ENCODE peak calls at places on chromosomes 7 and 10, in five cellular contexts. A is K562, R is sigmoid colon, X is H1, S is HCT116. B is an unnamed sample.

GRCh38 chr7:21159506-21159905 is 268.4 kb upstream of the SP4 start:
- DNase-seq in S (no peak), R (no peak), X (no peak), A (no peak), B (no peak)

GRCh38 chr10:79246606-79247275 is 100.5 kb upstream of the PPIF start:
- DNase-seq in A (no peak), X (no peak), R (peak), S (no peak), B (peak)

GRCh38 chr10:119620241-119620753 is 23.5 kb upstream of the TIAL1 start:
- DNase-seq in R (no peak), X (no peak), A (no peak), S (no peak), B (peak)

GRCh38 chr7:139714163-139714901 is 63.5 kb downstream of the HIPK2 start:
- DNase-seq in S (no peak), R (no peak), A (no peak), X (no peak), B (no peak)

GRCh38 chr7:126211875-126212274 is 1040.9 kb downstream of the GRM8 start:
- DNase-seq in A (no peak), X (no peak), R (no peak), S (no peak), B (no peak)

GRCh38 chr7:22174574-22174953 is 182.4 kb downstream of the RAPGEF5 start:
- DNase-seq in A (no peak), S (no peak), R (no peak), X (no peak), B (no peak)

GRCh38 chr10:97911217-97911616 is 61.6 kb downstream of the GOLGA7B start:
- DNase-seq in A (no peak), X (no peak), S (no peak), R (no peak), B (no peak)

GRCh38 chr7:73978681-73979563 is 49.1 kb upstream of the ELN start:
- DNase-seq in X (peak), R (peak), A (peak), S (peak), B (peak)

GRCh38 chr10:103772096-103772845 is 83.1 kb downstream of the SH3PXD2A start:
- DNase-seq in R (peak), S (peak), A (peak), X (peak), B (peak)

GRCh38 chr7:65222655-65223054 is 151.0 kb upstream of the ZNF92 start:
- DNase-seq in S (no peak), R (no peak), A (no peak), X (no peak), B (no peak)

GRCh38 chr7:33986951-33987948 is 81.9 kb downstream of the BMPER start:
- DNase-seq in A (no peak), S (peak), X (no peak), R (no peak), B (peak)

GRCh38 chr10:89332092-89332633 is 4.4 kb downstream of the IFIT3 start:
- DNase-seq in R (no peak), X (no peak), A (no peak), S (no peak), B (peak)

GRCh38 chr7:80923211-80923612 is 4.4 kb upstream of the SEMA3C start:
- DNase-seq in A (no peak), R (no peak), X (no peak), S (no peak), B (no peak)

GRCh38 chr10:117431160-117431559 is 55.9 kb upstream of the PDZD8 start:
- DNase-seq in X (no peak), R (no peak), A (no peak), S (peak), B (no peak)

GRCh38 chr7:16365177-16365576 is 56.2 kb downstream of the CRPPA start:
- DNase-seq in R (no peak), A (no peak), S (no peak), X (no peak), B (no peak)

GRCh38 chr10:88408111-88408510 is 175.0 kb downstream of the RNLS start:
- DNase-seq in R (no peak), A (no peak), X (no peak), S (no peak), B (no peak)

GRCh38 chr10:14200645-14201534 is 129.8 kb downstream of the FRMD4A start:
- DNase-seq in X (peak), A (peak), S (no peak), R (no peak), B (no peak)

DNA sequence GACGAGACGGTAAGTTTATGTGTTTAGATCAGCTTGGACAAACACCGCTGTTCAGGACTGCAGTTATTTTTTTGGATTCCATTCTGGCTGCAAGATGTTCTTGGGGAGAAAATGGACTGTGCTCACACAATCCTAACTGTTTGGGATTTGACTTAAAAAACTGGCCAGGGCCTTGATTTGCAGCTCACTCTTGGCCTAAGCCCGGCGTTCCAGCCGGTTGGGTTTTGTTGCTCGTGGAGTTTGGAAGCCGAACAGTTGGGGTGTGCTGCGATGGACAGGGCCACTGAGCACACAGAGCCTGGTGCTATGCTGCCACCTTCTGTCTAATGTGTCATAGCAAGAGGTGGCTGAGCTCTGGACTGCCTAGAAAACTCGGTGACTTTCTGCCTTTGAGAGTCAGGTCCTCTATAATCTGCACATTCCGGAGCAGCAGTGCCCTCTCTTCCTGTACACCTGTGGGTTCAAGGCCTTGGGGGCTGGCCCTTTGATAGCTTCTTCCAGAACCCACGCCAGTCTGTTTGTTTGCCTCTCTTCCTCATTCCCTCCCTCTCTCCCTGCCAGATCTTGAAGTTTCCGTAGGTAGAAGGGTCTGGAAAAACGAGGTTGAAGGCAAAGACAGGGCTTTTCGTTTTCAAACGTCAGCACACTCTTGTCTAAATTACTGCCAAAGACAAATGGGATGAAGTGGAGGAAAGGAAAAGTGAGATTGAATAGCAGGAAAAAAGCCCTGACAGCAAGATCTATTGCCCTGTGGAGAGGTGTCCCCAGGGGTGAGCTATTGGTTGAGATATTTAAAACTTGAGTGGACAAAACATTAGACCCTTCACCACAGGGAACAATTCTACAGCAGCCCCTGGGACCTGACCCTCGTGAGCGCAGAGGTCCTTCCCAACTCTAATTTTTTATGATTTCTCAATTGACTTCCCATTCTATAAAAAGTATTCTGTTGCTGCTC is 167.6 kb upstream of the HABP2 start:
- DNase-seq in X (peak), S (peak), A (peak), R (peak), B (peak)
- TF ChIP-seq POLR2A in X (no peak), S (no peak), A (no peak), R (no peak), B (no peak)

GRCh38 chr10:60480865-60481563 is 91.3 kb upstream of the ANK3 start:
- DNase-seq in R (no peak), X (no peak), A (no peak), S (peak), B (peak)
- H3K27ac ChIP-seq in R (peak), X (no peak), A (no peak), S (no peak), B (no peak)

DNA sequence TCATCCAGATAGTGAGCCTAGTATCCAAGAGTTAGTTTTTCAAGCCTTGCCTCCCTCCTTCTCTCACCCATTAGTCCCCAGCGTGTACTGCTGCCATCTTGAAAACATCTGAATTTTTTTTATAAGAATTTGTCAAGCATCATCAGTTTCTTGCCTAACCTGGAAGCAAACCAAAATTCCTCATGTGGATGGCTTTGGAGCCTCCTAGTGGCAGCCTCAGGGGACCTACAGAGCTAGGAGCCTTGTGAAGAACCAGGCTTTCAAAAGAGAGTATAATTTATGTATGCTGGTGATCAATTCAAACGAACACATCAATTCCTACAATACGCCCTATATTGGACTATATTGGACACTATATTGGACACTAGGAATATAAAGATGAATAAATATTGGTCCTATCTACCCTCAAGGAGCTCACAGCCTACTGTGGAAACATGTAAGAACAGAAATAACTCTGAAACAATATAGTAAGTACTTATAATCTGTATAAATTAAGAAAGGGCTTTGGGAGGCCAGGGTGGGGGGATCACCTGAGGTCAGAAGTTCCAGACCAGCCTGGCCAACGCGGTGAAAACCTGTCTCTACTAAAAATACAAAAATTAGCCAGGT is 63.4 kb downstream of the HPSE2 start:
- DNase-seq in A (peak), R (no peak), S (peak), X (peak), B (peak)
- TF ChIP-seq CTCF in A (peak), R (peak), S (peak), X (peak), B (no peak)

DNA sequence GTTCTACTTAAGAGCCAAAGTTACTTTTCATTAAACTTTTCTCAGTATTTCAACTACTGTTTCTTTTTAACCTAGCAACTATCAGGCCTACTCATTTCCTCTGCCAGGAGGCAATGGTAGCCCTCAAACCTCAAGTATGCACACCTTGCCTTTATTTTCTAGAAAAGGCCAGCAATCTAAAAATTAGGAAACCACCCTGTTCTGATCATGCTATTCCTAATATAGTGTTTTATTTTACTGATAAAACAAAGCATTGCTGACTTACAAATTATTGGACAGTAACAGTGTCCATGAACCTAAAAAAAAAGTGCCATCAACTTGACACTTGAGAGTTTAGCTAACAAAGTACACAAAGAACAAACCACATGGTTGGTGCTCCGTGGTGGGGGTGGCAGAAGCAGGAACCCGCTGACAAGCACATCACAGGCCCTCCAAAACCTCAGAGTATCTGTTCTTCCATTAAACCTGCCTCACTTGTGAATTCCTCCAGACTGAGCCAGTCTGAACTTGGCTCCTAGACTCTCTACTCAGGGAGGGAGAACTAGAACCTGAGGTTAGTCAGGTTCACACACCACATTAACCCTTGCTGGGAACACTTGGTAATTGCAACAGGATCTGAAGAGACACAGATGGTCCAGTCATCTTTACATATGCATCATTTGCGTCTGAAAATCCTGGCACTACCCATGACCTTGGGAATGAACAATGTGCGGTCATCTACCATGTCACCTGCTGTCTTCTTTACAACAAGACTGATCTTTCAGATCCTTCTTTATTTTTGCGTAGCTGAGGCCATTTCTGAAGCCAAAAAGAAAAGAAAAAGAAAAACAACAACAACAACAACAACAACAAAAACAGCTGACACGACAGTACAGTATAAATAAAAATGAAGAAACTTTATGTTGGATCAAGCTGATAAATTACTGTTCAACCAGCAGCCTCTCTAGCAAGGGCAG is 31.9 kb downstream of the PIP4K2A start:
- DNase-seq in A (peak), S (peak), X (no peak), R (no peak), B (no peak)
- TF ChIP-seq POLR2A in A (no peak), S (no peak), X (no peak), R (no peak), B (no peak)

GRCh38 chr10:93462881-93463280 is 19.3 kb downstream of the MYOF start:
- DNase-seq in A (no peak), X (no peak), S (no peak), R (peak), B (peak)
- H3K27ac ChIP-seq in A (no peak), X (no peak), S (peak), R (peak), B (peak)

B was measured in endothelial cell of umbilical vein.